ENCODE peak calls at places on chromosomes 12 and 14, in five cellular contexts. One of them, this sample, is unnamed.

GRCh38 chr14:80388980-80389711 is 177.8 kb upstream of the DIO2 start:
- DNase-seq in IMR-90: peak
- DNase-seq in mesenchymal stem cell: peak
- DNase-seq in H1: no peak
- DNase-seq in H9: no peak
- DNase-seq in this sample: no peak

GRCh38 chr12:106585862-106586534 is 3.2 kb downstream of the RFX4 start:
- DNase-seq in IMR-90: no peak
- DNase-seq in mesenchymal stem cell: peak
- DNase-seq in H1: no peak
- DNase-seq in H9: peak
- DNase-seq in this sample: peak

GRCh38 chr12:103599274-103599673 is 12.2 kb downstream of the STAB2 start:
- DNase-seq in IMR-90: no peak
- DNase-seq in mesenchymal stem cell: no peak
- DNase-seq in H1: no peak
- DNase-seq in H9: no peak
- DNase-seq in this sample: no peak

GRCh38 chr14:33848706-33849454 is 102.0 kb downstream of the EGLN3 start:
- DNase-seq in IMR-90: peak
- DNase-seq in mesenchymal stem cell: peak
- DNase-seq in H1: peak
- DNase-seq in H9: peak
- DNase-seq in this sample: peak

GRCh38 chr14:68471029-68471963 is 321.6 kb downstream of the ZFP36L1 start:
- DNase-seq in IMR-90: no peak
- DNase-seq in mesenchymal stem cell: no peak
- DNase-seq in H1: peak
- DNase-seq in H9: peak
- DNase-seq in this sample: peak

GRCh38 chr14:95667251-95667693 is 19.0 kb upstream of the TCL1B start:
- DNase-seq in IMR-90: no peak
- DNase-seq in mesenchymal stem cell: no peak
- DNase-seq in H1: no peak
- DNase-seq in H9: no peak
- DNase-seq in this sample: no peak

GRCh38 chr12:105986779-105987686 is 151.7 kb downstream of the NUAK1 start:
- DNase-seq in IMR-90: peak
- DNase-seq in mesenchymal stem cell: peak
- DNase-seq in H1: no peak
- DNase-seq in H9: no peak
- DNase-seq in this sample: no peak

GRCh38 chr12:26855337-26856089 is 22.5 kb upstream of the ITPR2 start:
- DNase-seq in IMR-90: no peak
- DNase-seq in mesenchymal stem cell: no peak
- DNase-seq in H1: no peak
- DNase-seq in H9: no peak
- DNase-seq in this sample: no peak

GRCh38 chr12:6688543-6688999 is 604 bp downstream of the ZNF384 start:
- DNase-seq in IMR-90: peak
- DNase-seq in mesenchymal stem cell: no peak
- DNase-seq in H1: peak
- DNase-seq in H9: no peak
- DNase-seq in this sample: no peak

GRCh38 chr14:72904840-72905561 is 11.1 kb upstream of the DPF3 start:
- DNase-seq in IMR-90: peak
- DNase-seq in mesenchymal stem cell: peak
- DNase-seq in H1: no peak
- DNase-seq in H9: peak
- DNase-seq in this sample: peak

GRCh38 chr12:98679611-98680005 is 34.5 kb downstream of the APAF1 start:
- DNase-seq in IMR-90: no peak
- DNase-seq in mesenchymal stem cell: no peak
- DNase-seq in H1: no peak
- DNase-seq in H9: no peak
- DNase-seq in this sample: no peak

GRCh38 chr14:56471056-56471455 is 108.5 kb upstream of the TMEM260 start:
- DNase-seq in IMR-90: no peak
- DNase-seq in mesenchymal stem cell: no peak
- DNase-seq in H1: no peak
- DNase-seq in H9: no peak
- DNase-seq in this sample: no peak

GRCh38 chr14:64208261-64208660 is 85.9 kb downstream of the ESR2 start:
- DNase-seq in IMR-90: no peak
- DNase-seq in mesenchymal stem cell: no peak
- DNase-seq in H1: no peak
- DNase-seq in H9: no peak
- DNase-seq in this sample: no peak

GRCh38 chr12:54050479-54050805 is 3.2 kb upstream of the HOXC4 start:
- DNase-seq in IMR-90: no peak
- DNase-seq in mesenchymal stem cell: no peak
- DNase-seq in H1: no peak
- DNase-seq in H9: no peak
- DNase-seq in this sample: no peak

DNA sequence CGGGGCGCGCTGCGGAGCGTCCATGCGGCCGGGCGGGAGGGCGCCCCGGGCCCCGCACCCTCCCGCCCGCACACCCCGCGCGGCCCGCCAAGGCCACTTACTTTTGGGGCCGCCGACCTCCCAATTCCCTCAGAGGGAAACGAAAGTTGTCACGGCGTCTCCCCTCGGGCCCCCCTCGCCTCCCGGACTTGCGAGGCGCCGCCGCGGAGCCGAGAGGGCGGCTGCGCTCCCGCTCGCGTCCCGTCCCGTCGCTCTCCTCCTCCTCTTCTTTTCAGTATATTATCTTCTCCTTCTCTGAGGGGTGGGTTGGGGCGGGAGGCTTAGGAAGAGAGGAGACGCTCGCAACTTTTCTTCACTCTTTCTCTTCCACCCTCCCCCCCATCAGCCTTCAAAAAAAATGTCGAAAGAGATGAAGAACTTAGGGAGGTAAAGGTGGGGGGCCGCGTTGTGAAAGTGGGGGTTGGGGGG is 613 bp downstream of the DUSP16 start:
- DNase-seq in IMR-90: peak
- DNase-seq in mesenchymal stem cell: peak
- DNase-seq in H1: no peak
- DNase-seq in H9: peak
- DNase-seq in this sample: peak
- H2BK15ac ChIP-seq in IMR-90: peak
- H2BK15ac ChIP-seq in mesenchymal stem cell: peak
- H2BK15ac ChIP-seq in H1: no peak
- H2BK15ac ChIP-seq in H9: no peak
- H2BK15ac ChIP-seq in this sample: peak

GRCh38 chr14:103100281-103101121 is 6.0 kb downstream of the EXOC3L4 start:
- DNase-seq in IMR-90: no peak
- DNase-seq in mesenchymal stem cell: no peak
- DNase-seq in H1: no peak
- DNase-seq in H9: no peak
- DNase-seq in this sample: no peak
- H3K14ac ChIP-seq in IMR-90: no peak
- H3K14ac ChIP-seq in mesenchymal stem cell: no peak
- H3K14ac ChIP-seq in H1: no peak
- H3K14ac ChIP-seq in H9: no peak
- H3K14ac ChIP-seq in this sample: no peak

GRCh38 chr12:113246478-113247122 is 25.3 kb downstream of the TPCN1 start:
- DNase-seq in IMR-90: peak
- DNase-seq in mesenchymal stem cell: no peak
- DNase-seq in H1: no peak
- DNase-seq in H9: peak
- DNase-seq in this sample: no peak
- H2BK5ac ChIP-seq in IMR-90: no peak
- H2BK5ac ChIP-seq in mesenchymal stem cell: peak
- H2BK5ac ChIP-seq in H1: peak
- H2BK5ac ChIP-seq in H9: no peak
- H2BK5ac ChIP-seq in this sample: peak

DNA sequence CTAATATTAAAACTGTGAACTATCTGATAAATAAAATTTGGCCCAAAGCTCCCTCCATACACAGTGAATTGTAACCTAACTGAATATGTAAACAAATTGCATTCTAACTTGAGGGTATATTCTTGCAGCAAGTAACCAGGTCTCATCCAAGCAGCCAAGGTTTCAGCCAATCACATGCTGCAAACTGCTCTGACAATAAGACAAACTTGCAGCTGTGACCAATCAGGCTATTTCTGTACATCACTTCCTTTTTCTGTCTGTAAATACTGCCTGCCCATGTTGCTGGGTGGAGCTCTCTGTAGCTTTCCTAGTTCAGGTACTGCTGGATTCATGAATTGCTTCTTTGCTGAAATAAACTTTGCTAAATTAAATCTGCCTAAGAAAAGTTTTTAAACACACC is 499.0 kb downstream of the GALC start:
- DNase-seq in IMR-90: no peak
- DNase-seq in mesenchymal stem cell: no peak
- DNase-seq in H1: no peak
- DNase-seq in H9: no peak
- DNase-seq in this sample: no peak
- H2BK15ac ChIP-seq in IMR-90: no peak
- H2BK15ac ChIP-seq in mesenchymal stem cell: no peak
- H2BK15ac ChIP-seq in H1: no peak
- H2BK15ac ChIP-seq in H9: no peak
- H2BK15ac ChIP-seq in this sample: no peak

GRCh38 chr14:58777541-58777979 is 139.8 kb downstream of the DACT1 start:
- DNase-seq in IMR-90: peak
- DNase-seq in mesenchymal stem cell: peak
- DNase-seq in H1: no peak
- DNase-seq in H9: no peak
- DNase-seq in this sample: no peak
- H3K14ac ChIP-seq in IMR-90: no peak
- H3K14ac ChIP-seq in mesenchymal stem cell: no peak
- H3K14ac ChIP-seq in H1: no peak
- H3K14ac ChIP-seq in H9: no peak
- H3K14ac ChIP-seq in this sample: no peak

GRCh38 chr14:61559641-61560201 is 135.6 kb upstream of the HIF1A start:
- DNase-seq in IMR-90: no peak
- DNase-seq in mesenchymal stem cell: no peak
- DNase-seq in H1: no peak
- DNase-seq in H9: peak
- DNase-seq in this sample: no peak

GRCh38 chr14:61557854-61558253 is 137.5 kb upstream of the HIF1A start:
- DNase-seq in IMR-90: no peak
- DNase-seq in mesenchymal stem cell: no peak
- DNase-seq in H1: no peak
- DNase-seq in H9: no peak
- DNase-seq in this sample: no peak

GRCh38 chr14:61557262-61557661 is 138.1 kb upstream of the HIF1A start:
- DNase-seq in IMR-90: no peak
- DNase-seq in mesenchymal stem cell: no peak
- DNase-seq in H1: no peak
- DNase-seq in H9: no peak
- DNase-seq in this sample: no peak

GRCh38 chr14:61556455-61556854 is 138.9 kb upstream of the HIF1A start:
- DNase-seq in IMR-90: no peak
- DNase-seq in mesenchymal stem cell: no peak
- DNase-seq in H1: no peak
- DNase-seq in H9: no peak
- DNase-seq in this sample: no peak

GRCh38 chr14:61558271-61558670 is 137.0 kb upstream of the HIF1A start:
- DNase-seq in IMR-90: no peak
- DNase-seq in mesenchymal stem cell: no peak
- DNase-seq in H1: no peak
- DNase-seq in H9: no peak
- DNase-seq in this sample: no peak
- H2BK5ac ChIP-seq in IMR-90: no peak
- H2BK5ac ChIP-seq in mesenchymal stem cell: peak
- H2BK5ac ChIP-seq in H1: no peak
- H2BK5ac ChIP-seq in H9: no peak
- H2BK5ac ChIP-seq in this sample: no peak